ENCODE peak calls at places on chromosomes 13 and 19, in nine cellular contexts. U is kidney glomerular epithelial cell; I is Caki2; K is left lung; H is effector CD4-positive, alpha-beta T cell; B is MV-4-11; E is DMS 273 treated with DMSO at 0.1 percent for 48 hours; Y is WTC11; Z is body of pancreas. J is an unnamed sample.
A peak's percentile ranks its signal among the peaks of the same experiment; 100 is the strongest.

GRCh38 chr19:13835791-13836723 is 40.8 kb downstream of the ZSWIM4 start:
- DNase-seq in U (no peak), I (peak; percentile 51), K (peak; percentile 93), H (no peak), B (peak; percentile 99), E (no peak), Y (no peak), Z (peak; percentile 65), J (no peak)

GRCh38 chr19:48750771-48751504 is 1.5 kb downstream of the FUT1 start:
- DNase-seq in U (no peak), I (no peak), K (no peak), H (no peak), B (peak; percentile 26), E (no peak), Y (no peak), Z (peak; percentile 50), J (no peak)

GRCh38 chr13:29676941-29677452 is 81.5 kb upstream of the SLC7A1 start:
- DNase-seq in U (peak; percentile 50), I (peak; percentile 31), K (no peak), H (no peak), B (no peak), E (no peak), Y (no peak), Z (peak; percentile 33), J (peak; percentile 55)

GRCh38 chr19:32876236-32876918 is 6.8 kb upstream of the SLC7A9 start:
- DNase-seq in U (no peak), I (no peak), K (no peak), H (no peak), B (no peak), E (no peak), Y (no peak), Z (no peak), J (no peak)

GRCh38 chr19:19300613-19301012 is 19.7 kb downstream of the SUGP1 start:
- DNase-seq in U (no peak), I (no peak), K (peak; percentile 54), H (no peak), B (no peak), E (no peak), Y (no peak), Z (no peak), J (no peak)

GRCh38 chr19:52941941-52942370 is 18.7 kb upstream of the ZNF888 start:
- DNase-seq in U (peak; percentile 18), I (peak; percentile 47), K (peak; percentile 76), H (no peak), B (peak; percentile 42), E (no peak), Y (peak; percentile 45), Z (peak; percentile 26), J (no peak)

GRCh38 chr13:72585254-72585653 is 142.2 kb downstream of the MZT1 start:
- DNase-seq in U (no peak), I (no peak), K (no peak), H (no peak), B (no peak), E (no peak), Y (no peak), Z (no peak), J (no peak)

GRCh38 chr19:30653646-30654386 is 281.6 kb downstream of the ZNF536 start:
- DNase-seq in U (no peak), I (no peak), K (no peak), H (no peak), B (no peak), E (no peak), Y (no peak), Z (peak; percentile 46), J (no peak)

GRCh38 chr19:19637523-19638251 is 5.8 kb downstream of the GMIP start:
- DNase-seq in U (no peak), I (no peak), K (peak; percentile 85), H (no peak), B (no peak), E (no peak), Y (peak; percentile 94), Z (no peak), J (no peak)

GRCh38 chr19:11138659-11139526 is 16.7 kb downstream of the SPC24 start:
- DNase-seq in U (peak; percentile 78), I (peak; percentile 90), K (peak; percentile 88), H (no peak), B (peak; percentile 72), E (peak; percentile 49), Y (peak; percentile 44), Z (peak; percentile 51), J (peak; percentile 55)

GRCh38 chr13:103386341-103386740 is 320.1 kb upstream of the SLC10A2 start:
- DNase-seq in U (peak; percentile 29), I (peak; percentile 39), K (no peak), H (no peak), B (no peak), E (no peak), Y (no peak), Z (peak; percentile 5), J (no peak)

GRCh38 chr13:27339299-27339698 is 68.7 kb downstream of the RASL11A start:
- DNase-seq in U (no peak), I (peak; percentile 37), K (no peak), H (peak; percentile 8), B (peak; percentile 33), E (peak; percentile 18), Y (peak; percentile 75), Z (peak; percentile 47), J (peak; percentile 16)

GRCh38 chr19:38949580-38950367 is 19.0 kb downstream of the MRPS12 start:
- DNase-seq in U (no peak), I (no peak), K (peak; percentile 92), H (peak; percentile 59), B (no peak), E (peak; percentile 36), Y (peak; percentile 100), Z (peak; percentile 89), J (peak; percentile 89)

GRCh38 chr13:21297452-21297851 is 121.0 kb downstream of the MRPL57 start:
- DNase-seq in U (no peak), I (no peak), K (no peak), H (no peak), B (peak; percentile 29), E (no peak), Y (no peak), Z (no peak), J (no peak)

GRCh38 chr19:16628984-16629691 is 1.1 kb upstream of the MED26 start:
- DNase-seq in U (no peak), I (peak; percentile 22), K (no peak), H (no peak), B (peak; percentile 52), E (peak; percentile 48), Y (no peak), Z (peak; percentile 68), J (peak; percentile 59)

GRCh38 chr13:98225036-98225940 is 48.2 kb upstream of the RNF113B start:
- DNase-seq in U (no peak), I (no peak), K (no peak), H (no peak), B (no peak), E (no peak), Y (no peak), Z (no peak), J (no peak)

GRCh38 chr13:34300559-34300958 is 482.6 kb downstream of the RFC3 start:
- DNase-seq in U (peak; percentile 30), I (peak; percentile 27), K (no peak), H (no peak), B (no peak), E (no peak), Y (no peak), Z (no peak), J (no peak)

GRCh38 chr13:101795025-101795424 is 342.6 kb downstream of the ITGBL1 start:
- DNase-seq in U (no peak), I (no peak), K (no peak), H (no peak), B (no peak), E (no peak), Y (no peak), Z (no peak), J (no peak)

GRCh38 chr13:99320693-99321481 is 13.7 kb upstream of the GPR183 start:
- DNase-seq in U (peak; percentile 48), I (peak; percentile 53), K (no peak), H (peak; percentile 43), B (peak; percentile 86), E (no peak), Y (no peak), Z (no peak), J (no peak)

GRCh38 chr19:7492142-7493055 is 3.6 kb upstream of the PEX11G start:
- DNase-seq in U (no peak), I (no peak), K (no peak), H (no peak), B (peak; percentile 100), E (no peak), Y (no peak), Z (peak; percentile 52), J (no peak)

GRCh38 chr13:48110930-48111721 is 16.2 kb upstream of the MED4 start:
- DNase-seq in U (no peak), I (no peak), K (no peak), H (no peak), B (no peak), E (no peak), Y (no peak), Z (peak; percentile 24), J (no peak)

GRCh38 chr19:50383307-50383851 is 768 bp upstream of the POLD1 start:
- DNase-seq in U (peak; percentile 51), I (no peak), K (no peak), H (no peak), B (no peak), E (peak; percentile 32), Y (peak; percentile 38), Z (no peak), J (no peak)

GRCh38 chr13:98535501-98536357 is 41.2 kb downstream of the STK24 start:
- DNase-seq in U (peak; percentile 21), I (no peak), K (no peak), H (no peak), B (no peak), E (no peak), Y (no peak), Z (no peak), J (no peak)

GRCh38 chr13:107712145-107712544 is 503.2 kb downstream of the LIG4 start:
- DNase-seq in U (no peak), I (no peak), K (no peak), H (no peak), B (no peak), E (no peak), Y (no peak), Z (no peak), J (no peak)

GRCh38 chr13:85528578-85529215 is 270.5 kb downstream of the SLITRK6 start:
- DNase-seq in U (no peak), I (no peak), K (no peak), H (no peak), B (no peak), E (no peak), Y (no peak), Z (no peak), J (no peak)

GRCh38 chr13:107721436-107721835 is 493.9 kb downstream of the LIG4 start:
- DNase-seq in U (no peak), I (no peak), K (no peak), H (no peak), B (no peak), E (no peak), Y (no peak), Z (no peak), J (no peak)

GRCh38 chr19:47075179-47075811 is 26.9 kb upstream of the TMEM160 start:
- DNase-seq in U (no peak), I (no peak), K (peak; percentile 90), H (no peak), B (peak; percentile 90), E (no peak), Y (no peak), Z (no peak), J (no peak)

GRCh38 chr13:102707465-102707864 is 12.6 kb upstream of the METTL21C start:
- DNase-seq in U (peak; percentile 96), I (peak; percentile 88), K (no peak), H (no peak), B (no peak), E (no peak), Y (no peak), Z (no peak), J (no peak)

J was measured in mucosa of gallbladder.